ENCODE peak calls at places on chromosomes 1 and 21, in eight cellular contexts. V is T-helper 9 cell; G is sciatic nerve; U is neural crest cell; I is left ventricle myocardium superior; F is AG08395; W is stimulated activated CD4-positive, alpha-beta T cell treated with anti-CD3 and anti-CD28 coated beads, Interleukin-4, amount 100 ng/mL, for 48 hours; L is endodermal cell. Q is an unnamed sample.

GRCh38 chr21:35303085-35303484 is 254.0 kb upstream of the RUNX1 start:
- DNase-seq in V (no peak), G (no peak), U (no peak), I (no peak), F (peak; percentile 52), W (no peak), L (no peak), Q (no peak)

GRCh38 chr1:96281491-96281890 is 440.1 kb upstream of the PTBP2 start:
- DNase-seq in V (no peak), G (no peak), U (no peak), I (no peak), F (no peak), W (no peak), L (no peak), Q (no peak)

GRCh38 chr1:110579460-110579859 is 26.7 kb downstream of the KCNA2 start:
- DNase-seq in V (no peak), G (no peak), U (no peak), I (no peak), F (no peak), W (no peak), L (no peak), Q (no peak)

GRCh38 chr1:173202430-173203145 is 4.5 kb downstream of the TNFSF4 start:
- DNase-seq in V (no peak), G (no peak), U (peak; percentile 6), I (no peak), F (peak; percentile 69), W (no peak), L (peak; percentile 57), Q (no peak)

GRCh38 chr1:45840704-45841103 is 37.3 kb downstream of the MAST2 start:
- DNase-seq in V (no peak), G (no peak), U (no peak), I (no peak), F (no peak), W (no peak), L (no peak), Q (no peak)

GRCh38 chr1:41073971-41074370 is 52.4 kb upstream of the SLFNL1 start:
- DNase-seq in V (no peak), G (no peak), U (no peak), I (no peak), F (peak; percentile 68), W (no peak), L (no peak), Q (no peak)

GRCh38 chr1:57544345-57544744 is 120.5 kb upstream of the DAB1 start:
- DNase-seq in V (no peak), G (no peak), U (no peak), I (no peak), F (no peak), W (no peak), L (no peak), Q (no peak)

GRCh38 chr1:58803858-58804257 is 20.0 kb upstream of the JUN start:
- DNase-seq in V (no peak), G (no peak), U (no peak), I (no peak), F (no peak), W (no peak), L (no peak), Q (no peak)

GRCh38 chr21:45284456-45284741 is 3.3 kb downstream of the POFUT2 start:
- DNase-seq in V (no peak), G (no peak), U (no peak), I (no peak), F (no peak), W (no peak), L (peak; percentile 17), Q (no peak)

GRCh38 chr21:32046191-32046590 is 173.4 kb downstream of the HUNK start:
- DNase-seq in V (no peak), G (no peak), U (no peak), I (no peak), F (no peak), W (no peak), L (peak; percentile 34), Q (no peak)

GRCh38 chr1:215719569-215719968 is 152.5 kb downstream of the KCTD3 start:
- DNase-seq in V (no peak), G (no peak), U (no peak), I (no peak), F (no peak), W (no peak), L (no peak), Q (no peak)

GRCh38 chr1:202234331-202235002 is 40.9 kb downstream of the LGR6 start:
- DNase-seq in V (no peak), G (no peak), U (no peak), I (no peak), F (peak; percentile 27), W (no peak), L (no peak), Q (no peak)

GRCh38 chr1:61451214-61451968 is 273.6 kb downstream of the TM2D1 start:
- DNase-seq in V (no peak), G (no peak), U (no peak), I (no peak), F (no peak), W (no peak), L (no peak), Q (no peak)

GRCh38 chr1:165452336-165453130 is 7.6 kb upstream of the RXRG start:
- DNase-seq in V (no peak), G (no peak), U (no peak), I (peak; percentile 45), F (no peak), W (no peak), L (no peak), Q (no peak)

GRCh38 chr1:222924140-222924706 is 109.4 kb downstream of the DISP1 start:
- DNase-seq in V (no peak), G (no peak), U (no peak), I (no peak), F (no peak), W (no peak), L (no peak), Q (no peak)

GRCh38 chr1:3790952-3791351 is 5.3 kb downstream of the LRRC47 start:
- DNase-seq in V (no peak), G (no peak), U (no peak), I (peak; percentile 31), F (no peak), W (no peak), L (no peak), Q (no peak)

GRCh38 chr1:183444243-183444642 is 26.1 kb upstream of the NMNAT2 start:
- DNase-seq in V (no peak), G (no peak), U (no peak), I (no peak), F (peak; percentile 27), W (no peak), L (no peak), Q (no peak)

GRCh38 chr1:235470741-235471439 is 33.4 kb downstream of the B3GALNT2 start:
- DNase-seq in V (no peak), G (no peak), U (no peak), I (no peak), F (no peak), W (no peak), L (no peak), Q (no peak)

GRCh38 chr1:193519922-193520321 is 333.5 kb upstream of the B3GALT2 start:
- DNase-seq in V (no peak), G (no peak), U (no peak), I (no peak), F (no peak), W (no peak), L (peak; percentile 75), Q (no peak)

GRCh38 chr1:112544011-112544688 is 35.4 kb downstream of the WNT2B start:
- DNase-seq in V (no peak), G (no peak), U (no peak), I (no peak), F (peak; percentile 80), W (no peak), L (no peak), Q (no peak)

GRCh38 chr1:7295946-7296345 is 475.1 kb upstream of the VAMP3 start:
- DNase-seq in V (no peak), G (no peak), U (no peak), I (no peak), F (no peak), W (no peak), L (no peak), Q (no peak)

GRCh38 chr1:109304221-109304915 is 2.4 kb downstream of the MYBPHL start:
- DNase-seq in V (no peak), G (no peak), U (no peak), I (peak; percentile 45), F (no peak), W (no peak), L (no peak), Q (no peak)

GRCh38 chr1:36778773-36779172 is 255.5 kb downstream of the GRIK3 start:
- DNase-seq in V (no peak), G (no peak), U (no peak), I (no peak), F (no peak), W (no peak), L (no peak), Q (no peak)

GRCh38 chr1:248886237-248886895 is 19.7 kb upstream of the PGBD2 start:
- DNase-seq in V (no peak), G (no peak), U (no peak), I (no peak), F (no peak), W (no peak), L (peak; percentile 56), Q (no peak)

GRCh38 chr1:70961374-70961773 is 86.2 kb downstream of the PTGER3 start:
- DNase-seq in V (no peak), G (no peak), U (no peak), I (no peak), F (no peak), W (no peak), L (no peak), Q (no peak)

GRCh38 chr1:115929846-115930245 is 46.5 kb upstream of the SLC22A15 start:
- DNase-seq in V (no peak), G (no peak), U (no peak), I (no peak), F (peak; percentile 80), W (no peak), L (no peak), Q (no peak)

GRCh38 chr1:202835548-202836072 is 24.9 kb downstream of the PCAT6 start:
- DNase-seq in V (peak; percentile 11), G (no peak), U (no peak), I (no peak), F (no peak), W (no peak), L (peak; percentile 76), Q (no peak)

GRCh38 chr21:29347274-29347681 is 48.6 kb downstream of the BACH1 start:
- DNase-seq in V (no peak), G (no peak), U (no peak), I (no peak), F (no peak), W (no peak), L (no peak), Q (no peak)

GRCh38 chr1:184299796-184300195 is 87.0 kb upstream of the C1orf21 start:
- DNase-seq in V (no peak), G (no peak), U (no peak), I (no peak), F (no peak), W (no peak), L (no peak), Q (no peak)

GRCh38 chr1:109969430-109969829 is 15.1 kb upstream of the AHCYL1 start:
- DNase-seq in V (no peak), G (no peak), U (no peak), I (no peak), F (peak; percentile 67), W (no peak), L (no peak), Q (no peak)

GRCh38 chr1:87392241-87393192 is 63.8 kb downstream of the LMO4 start:
- DNase-seq in V (no peak), G (no peak), U (no peak), I (no peak), F (peak; percentile 63), W (no peak), L (no peak), Q (no peak)

GRCh38 chr21:44709426-44710293 is 1.7 kb downstream of the TSPEAR start:
- DNase-seq in V (no peak), G (peak; percentile 48), U (no peak), I (peak; percentile 68), F (no peak), W (no peak), L (peak; percentile 56), Q (no peak)

Q was measured in GM19239.